ENCODE peak calls at places on chromosome 17, in six cellular contexts. R, A, Q, I, K and Y are unnamed samples.
A peak's percentile ranks its signal among the peaks of the same experiment; 100 is the strongest.

GRCh38 chr17:74739227-74739831 is 2.3 kb downstream of the RAB37 start:
- DNase-seq in R (no peak), A (no peak), Q (no peak), I (no peak), K (no peak), Y (no peak)

GRCh38 chr17:75096082-75096625 is 8.4 kb downstream of the SLC16A5 start:
- DNase-seq in R (peak; percentile 99), A (no peak), Q (no peak), I (peak; percentile 88), K (peak; percentile 80), Y (peak; percentile 73)

GRCh38 chr17:60333628-60334031 is 58.3 kb downstream of the USP32 start:
- DNase-seq in R (no peak), A (no peak), Q (no peak), I (no peak), K (no peak), Y (no peak)

GRCh38 chr17:69592692-69593350 is 178.3 kb downstream of the MAP2K6 start:
- DNase-seq in R (no peak), A (no peak), Q (no peak), I (no peak), K (no peak), Y (no peak)

GRCh38 chr17:37160940-37161339 is 212.2 kb downstream of the AATF start:
- DNase-seq in R (peak; percentile 37), A (no peak), Q (no peak), I (no peak), K (no peak), Y (no peak)

GRCh38 chr17:15466131-15466530 is 1.3 kb downstream of the CDRT4 start:
- DNase-seq in R (no peak), A (no peak), Q (no peak), I (no peak), K (no peak), Y (no peak)

GRCh38 chr17:12528036-12528435 is 137.7 kb upstream of the MYOCD start:
- DNase-seq in R (no peak), A (no peak), Q (no peak), I (no peak), K (no peak), Y (no peak)

GRCh38 chr17:2949469-2950044 is 113.8 kb downstream of the OR1D5 start:
- DNase-seq in R (peak; percentile 89), A (no peak), Q (no peak), I (peak; percentile 78), K (no peak), Y (no peak)

GRCh38 chr17:78723001-78723796 is 58.9 kb downstream of the CYTH1 start:
- DNase-seq in R (no peak), A (no peak), Q (no peak), I (peak; percentile 41), K (no peak), Y (peak; percentile 57)

GRCh38 chr17:59746849-59747445 is 39.5 kb downstream of the VMP1 start:
- DNase-seq in R (peak; percentile 82), A (no peak), Q (no peak), I (no peak), K (no peak), Y (no peak)

GRCh38 chr17:66727634-66728570 is 107.0 kb upstream of the CACNG5 start:
- DNase-seq in R (peak; percentile 68), A (peak; percentile 25), Q (no peak), I (peak; percentile 57), K (peak; percentile 58), Y (peak; percentile 65)

GRCh38 chr17:29590261-29590978 is 972 bp upstream of the GIT1 start:
- DNase-seq in R (peak; percentile 73), A (peak; percentile 52), Q (no peak), I (peak; percentile 18), K (no peak), Y (peak; percentile 52)

GRCh38 chr17:28267720-28268609 is 51.0 kb upstream of the TMEM97 start:
- DNase-seq in R (no peak), A (no peak), Q (no peak), I (no peak), K (no peak), Y (no peak)

GRCh38 chr17:78972507-78973105 is 7.1 kb downstream of the LGALS3BP start:
- DNase-seq in R (peak; percentile 27), A (no peak), Q (no peak), I (no peak), K (no peak), Y (no peak)

GRCh38 chr17:31390748-31391495 is 553 bp upstream of the RAB11FIP4 start:
- DNase-seq in R (no peak), A (no peak), Q (no peak), I (no peak), K (no peak), Y (peak; percentile 19)

GRCh38 chr17:5362162-5362811 is 57.2 kb downstream of the NUP88 start:
- DNase-seq in R (no peak), A (no peak), Q (no peak), I (no peak), K (no peak), Y (no peak)

GRCh38 chr17:77273397-77274136 is 132.8 kb downstream of the SEC14L1 start:
- DNase-seq in R (peak; percentile 20), A (no peak), Q (no peak), I (no peak), K (no peak), Y (no peak)

GRCh38 chr17:574061-574460 is 140.6 kb downstream of the VPS53 start:
- DNase-seq in R (no peak), A (peak; percentile 34), Q (no peak), I (no peak), K (no peak), Y (peak; percentile 71)
- H3K27ac ChIP-seq in R (no peak overlapping the region), A (no peak overlapping the region), Q (no peak overlapping the region), I (no peak overlapping the region), K (no peak overlapping the region), Y (peak overlapping the region; percentile 1)

DNA sequence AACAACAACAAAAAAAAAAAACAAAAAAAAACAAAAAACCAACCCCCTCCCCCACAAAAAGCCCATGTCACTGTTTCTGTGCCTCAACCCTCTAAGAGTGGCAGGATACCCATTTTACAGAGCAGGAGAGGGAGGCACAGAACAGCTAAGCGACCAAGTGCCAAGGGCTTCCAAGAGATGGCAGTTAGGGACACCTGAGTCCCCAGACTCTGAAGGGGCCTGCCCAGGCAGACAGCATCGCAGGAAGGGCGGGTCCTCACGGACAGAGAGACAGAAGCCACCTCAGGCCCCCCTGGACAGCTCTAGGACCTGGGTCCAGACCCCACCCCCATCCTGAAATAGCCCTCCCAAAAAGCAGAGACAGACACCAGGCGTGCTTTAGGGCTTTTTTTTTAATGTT is 21.6 kb upstream of the CPSF4L start:
- DNase-seq in R (no peak), A (no peak), Q (no peak), I (no peak), K (no peak), Y (no peak)
- H3K4me1 ChIP-seq in R (peaks cover 31% of the 10 kb centered on the region), A (peaks cover 35% of the 10 kb centered on the region), Q (peaks cover 61% of the 10 kb centered on the region), I (peaks cover 69% of the 10 kb centered on the region), K (peaks cover 38% of the 10 kb centered on the region), Y (peaks cover 61% of the 10 kb centered on the region)

DNA sequence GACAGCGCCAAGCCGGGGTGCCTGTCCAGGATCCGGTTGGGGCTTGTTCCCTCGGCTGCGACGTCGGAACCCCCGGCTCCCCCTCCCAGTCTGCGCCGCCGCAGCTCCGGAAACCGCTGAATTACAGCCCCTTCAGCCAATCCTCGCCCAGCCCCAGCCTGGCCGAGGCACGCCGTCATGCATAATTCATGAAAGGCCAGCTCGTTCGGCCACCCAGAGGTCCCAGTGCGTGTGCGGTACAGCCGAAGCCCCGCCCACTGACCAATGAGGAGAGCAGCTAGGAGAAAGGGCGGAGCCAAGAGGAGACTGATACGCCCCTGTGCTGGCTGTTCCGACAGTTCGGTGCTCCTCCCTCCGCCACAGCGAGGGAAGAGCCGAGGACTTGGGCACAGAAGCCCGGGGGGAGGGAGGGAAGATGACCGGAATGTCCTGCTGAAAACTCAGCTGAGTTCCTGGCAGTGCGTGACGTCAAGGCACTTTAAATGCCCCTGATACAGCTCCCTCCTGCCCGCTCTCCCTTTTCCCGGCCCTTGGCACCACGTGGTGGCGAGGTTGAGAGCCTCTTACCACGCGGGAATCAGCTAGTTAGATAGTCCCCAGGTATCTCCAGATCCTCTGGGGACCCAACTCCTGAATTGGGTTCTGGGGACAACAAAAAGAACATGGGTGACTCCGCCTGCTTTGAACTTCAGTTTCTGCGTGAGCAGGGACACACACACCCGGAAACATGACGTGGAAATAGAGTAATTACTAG is at the start of gene STAT3:
- DNase-seq in R (peak; percentile 100), A (peak; percentile 100), Q (peak; percentile 99), I (peak; percentile 100), K (peak; percentile 100), Y (peak; percentile 100)
- TF ChIP-seq POLR2A in R (peak; percentile 81), A (peak; percentile 93), Q (peak; percentile 98), I (peak; percentile 95), K (peak; percentile 98), Y (peak; percentile 98)

GRCh38 chr17:63932008-63932561 is at the start of gene CD79B:
- DNase-seq in R (no peak), A (no peak), Q (no peak), I (peak; percentile 60), K (no peak), Y (no peak)

GRCh38 chr17:63932721-63933120 is 590 bp upstream of the CD79B start:
- DNase-seq in R (no peak), A (no peak), Q (no peak), I (no peak), K (no peak), Y (no peak)

GRCh38 chr17:63929860-63930766 is 2.0 kb downstream of the CD79B start:
- DNase-seq in R (no peak), A (peak; percentile 60), Q (no peak), I (no peak), K (peak; percentile 33), Y (no peak)

GRCh38 chr17:63928966-63929695 is 3.0 kb downstream of the CD79B start:
- DNase-seq in R (no peak), A (no peak), Q (no peak), I (no peak), K (no peak), Y (no peak)

GRCh38 chr17:63930951-63931575 is 1.1 kb downstream of the CD79B start:
- DNase-seq in R (no peak), A (peak; percentile 68), Q (no peak), I (peak; percentile 80), K (no peak), Y (peak; percentile 86)
- H3K27ac ChIP-seq in R (no peak overlapping the region), A (peak overlapping the region; percentile 57), Q (peak overlapping the region; percentile 33), I (peak overlapping the region; percentile 53), K (no peak overlapping the region), Y (peak overlapping the region; percentile 81)

DNA sequence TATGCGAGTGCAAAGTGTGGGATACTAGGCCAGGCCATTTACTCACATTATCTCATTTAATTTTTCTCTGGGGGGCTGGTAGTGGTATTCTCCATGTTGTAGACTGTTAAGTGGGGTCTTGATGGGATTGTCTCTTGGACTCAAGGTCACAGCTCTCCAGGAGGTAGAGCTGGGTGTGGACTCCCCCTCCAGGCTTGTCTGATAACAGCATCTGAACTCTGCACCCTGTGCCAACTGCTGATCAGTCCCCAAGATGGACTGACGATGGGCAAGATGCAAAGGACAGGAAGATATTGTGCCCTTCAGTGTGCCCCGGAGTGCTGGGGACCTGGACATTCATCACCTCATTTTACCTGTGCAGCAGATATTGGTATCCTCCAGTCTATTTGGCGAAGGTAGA is 147.8 kb downstream of the MSI2 start:
- DNase-seq in R (peak; percentile 33), A (no peak), Q (no peak), I (no peak), K (no peak), Y (no peak)
- H3K4me1 ChIP-seq in R (peaks cover 32% of the 10 kb centered on the region), A (no peaks in the 10 kb centered on the region), Q (peaks cover 3% of the 10 kb centered on the region), I (peaks cover 36% of the 10 kb centered on the region), K (peaks cover 26% of the 10 kb centered on the region), Y (peaks cover 22% of the 10 kb centered on the region)

GRCh38 chr17:49632201-49632600 is 45.7 kb downstream of the SPOP start:
- DNase-seq in R (no peak), A (no peak), Q (no peak), I (no peak), K (no peak), Y (no peak)
- TF ChIP-seq POLR2A in R (no peak), A (no peak), Q (no peak), I (no peak), K (no peak), Y (no peak)